ENCODE peak calls at places on chromosomes 4 and X, in four cellular contexts. K is K562, S is GM12878, M is HepG2. U is an unnamed sample.

GRCh38 chr4:12584116-12584875 is 899.8 kb downstream of the RAB28 start:
- DNase-seq in K (no peak), S (no peak), M (no peak), U (no peak)

GRCh38 chr4:105767579-105767978 is 59.0 kb downstream of the GSTCD start:
- DNase-seq in K (no peak), S (no peak), M (peak; percentile 20), U (no peak)

GRCh38 chr4:153529646-153530045 is 63.5 kb downstream of the TMEM131L start:
- DNase-seq in K (no peak), S (no peak), M (no peak), U (no peak)

GRCh38 chr4:33071552-33071951 is 2351.4 kb downstream of the PCDH7 start:
- DNase-seq in K (no peak), S (no peak), M (no peak), U (no peak)

GRCh38 chr4:56671860-56672259 is 9.2 kb downstream of the HOPX start:
- DNase-seq in K (no peak), S (no peak), M (no peak), U (no peak)

GRCh38 chrX:65688403-65688881 is 21.0 kb downstream of the MSN start:
- DNase-seq in K (no peak), S (peak; percentile 74), M (no peak), U (no peak)

GRCh38 chr4:63777571-63777970 is 631.7 kb downstream of the TECRL start:
- DNase-seq in K (no peak), S (no peak), M (peak; percentile 2), U (no peak)

GRCh38 chr4:78654809-78655208 is 103.2 kb downstream of the ANXA3 start:
- DNase-seq in K (no peak), S (no peak), M (no peak), U (no peak)

GRCh38 chr4:152434011-152434410 is 101.9 kb downstream of the FBXW7 start:
- DNase-seq in K (no peak), S (no peak), M (no peak), U (no peak)

GRCh38 chr4:139154538-139154937 is 22.5 kb downstream of the ELF2 start:
- DNase-seq in K (peak; percentile 46), S (no peak), M (peak; percentile 55), U (no peak)

GRCh38 chr4:32499176-32499575 is 1779.0 kb downstream of the PCDH7 start:
- DNase-seq in K (no peak), S (no peak), M (no peak), U (no peak)

GRCh38 chr4:26161030-26161824 is 159.6 kb upstream of the RBPJ start:
- DNase-seq in K (no peak), S (no peak), M (peak; percentile 29), U (peak; percentile 26)

DNA sequence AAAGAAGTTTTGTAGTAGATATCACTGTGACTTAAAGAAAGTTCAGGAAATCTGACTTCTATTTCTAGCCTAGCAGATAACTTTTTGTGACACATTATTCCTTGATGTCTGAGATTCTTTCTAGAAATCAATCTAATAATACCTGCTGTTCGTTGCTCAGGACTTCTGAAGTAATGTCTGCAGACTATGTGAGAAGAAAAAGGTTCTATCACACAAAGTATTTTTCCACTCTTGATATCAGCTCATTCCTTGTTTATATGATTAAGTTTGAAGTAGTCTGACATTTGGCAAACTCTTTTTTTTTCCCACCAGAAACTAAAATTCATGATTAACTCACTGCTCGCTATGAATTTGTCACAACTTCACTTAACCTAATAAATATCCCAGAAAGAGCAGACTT is 56.6 kb downstream of the TLL1 start:
- DNase-seq in K (no peak), S (no peak), M (no peak), U (no peak)
- TF ChIP-seq TARDBP in K (no peak), S (no peak), M (no peak), U (no peak)

GRCh38 chr4:158259955-158260575 is 49.8 kb downstream of the TMEM144 start:
- DNase-seq in K (no peak), S (no peak), M (peak; percentile 9), U (no peak)
- TF ChIP-seq FOXM1 in K (no peak), S (no peak), M (no peak), U (no peak)

GRCh38 chrX:33211356-33212254 is at the start of gene DMD:
- DNase-seq in K (no peak), S (no peak), M (peak; percentile 1), U (no peak)
- TF ChIP-seq TARDBP in K (no peak), S (no peak), M (no peak), U (no peak)

GRCh38 chrX:16639966-16640365 is 10.0 kb upstream of the S100G start:
- DNase-seq in K (peak; percentile 30), S (no peak), M (no peak), U (no peak)

GRCh38 chrX:16640823-16641222 is 9.1 kb upstream of the S100G start:
- DNase-seq in K (no peak), S (no peak), M (no peak), U (no peak)

GRCh38 chrX:16638533-16638932 is 11.4 kb upstream of the S100G start:
- DNase-seq in K (no peak), S (no peak), M (no peak), U (no peak)

GRCh38 chrX:16646366-16647168 is 3.4 kb upstream of the S100G start:
- DNase-seq in K (no peak), S (no peak), M (peak; percentile 11), U (no peak)

DNA sequence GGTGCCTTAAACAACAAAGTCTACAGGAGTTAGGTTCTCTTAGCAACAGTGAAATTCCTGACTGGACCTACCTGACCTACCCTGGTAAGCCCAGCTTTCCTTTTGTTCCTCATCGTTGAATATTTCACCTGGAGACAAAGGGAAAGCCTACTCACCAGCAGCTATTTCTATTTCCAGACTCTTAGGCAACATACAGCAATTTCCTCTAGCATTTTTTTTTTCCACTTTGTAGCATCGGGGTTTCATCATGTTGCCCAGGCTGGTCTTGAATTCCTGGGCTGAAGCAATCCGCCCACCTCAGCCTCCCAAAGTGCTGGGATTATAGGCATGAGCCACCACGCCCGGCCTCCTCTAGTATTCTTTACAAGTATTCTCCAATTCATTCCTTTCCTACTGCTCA is 6.8 kb upstream of the S100G start:
- DNase-seq in K (no peak), S (no peak), M (no peak), U (no peak)
- TF ChIP-seq FOXM1 in K (no peak), S (no peak), M (no peak), U (no peak)

GRCh38 chr4:90027565-90027964 is 99.6 kb upstream of the CCSER1 start:
- DNase-seq in K (no peak), S (no peak), M (no peak), U (no peak)
- TF ChIP-seq TARDBP in K (no peak), S (no peak), M (no peak), U (no peak)

GRCh38 chr4:8522160-8523120 is 57.8 kb upstream of the GPR78 start:
- DNase-seq in K (no peak), S (no peak), M (no peak), U (no peak)

GRCh38 chr4:8524595-8525382 is 55.4 kb upstream of the GPR78 start:
- DNase-seq in K (no peak), S (no peak), M (no peak), U (no peak)

GRCh38 chr4:8526363-8526855 is 53.8 kb upstream of the GPR78 start:
- DNase-seq in K (no peak), S (no peak), M (no peak), U (no peak)

GRCh38 chr4:8523175-8523574 is 57.0 kb upstream of the GPR78 start:
- DNase-seq in K (no peak), S (no peak), M (no peak), U (no peak)

GRCh38 chr4:8525383-8526120 is 54.6 kb upstream of the GPR78 start:
- DNase-seq in K (no peak), S (no peak), M (no peak), U (no peak)
- TF ChIP-seq FOXM1 in K (no peak), S (no peak), M (no peak), U (no peak)

GRCh38 chr4:85431881-85432280 is 43.1 kb upstream of the ARHGAP24 start:
- DNase-seq in K (no peak), S (no peak), M (no peak), U (no peak)
- TF ChIP-seq TARDBP in K (no peak), S (no peak), M (no peak), U (no peak)

GRCh38 chr4:161856711-161857326 is 307.0 kb downstream of the FSTL5 start:
- DNase-seq in K (no peak), S (no peak), M (no peak), U (no peak)
- TF ChIP-seq FOXM1 in K (no peak), S (no peak), M (no peak), U (no peak)

U was measured in HEK293T.